ENCODE peak calls at places on chromosomes 3 and 15, in four cellular contexts. R is HEK293T; T is A172; S is stimulated activated CD8-positive, alpha-beta memory T cell treated with anti-CD3 and anti-CD28 coated beads, Interleukin-7, amount 100 ng/mL, for 1 hour. B is an unnamed sample.

GRCh38 chr3:65846936-65847335 is 191.8 kb downstream of the MAGI1 start:
- DNase-seq in R (no peak), T (no peak), S (no peak), B (no peak)

GRCh38 chr15:91555307-91555706 is 298.2 kb upstream of the SLCO3A1 start:
- DNase-seq in R (no peak), T (no peak), S (no peak), B (no peak)

GRCh38 chr3:23203651-23204111 is 554 bp downstream of the UBE2E2 start:
- DNase-seq in S (no peak), T (peak), R (peak), B (peak)

GRCh38 chr15:41566121-41566885 is 7.3 kb downstream of the TYRO3 start:
- DNase-seq in R (no peak), S (no peak), T (no peak), B (no peak)

GRCh38 chr3:50203113-50203852 is 1.8 kb upstream of the SLC38A3 start:
- DNase-seq in T (no peak), S (no peak), R (no peak), B (no peak)

GRCh38 chr3:194504146-194504545 is 17.3 kb upstream of the ATP13A3 start:
- DNase-seq in S (no peak), R (no peak), T (no peak), B (no peak)

GRCh38 chr3:196969001-196969659 is 497 bp upstream of the PIGZ start:
- DNase-seq in R (peak), T (no peak), S (peak), B (no peak)

GRCh38 chr3:166688665-166689064 is 691.4 kb downstream of the ZBBX start:
- DNase-seq in S (no peak), T (peak), R (no peak), B (no peak)

GRCh38 chr3:150309557-150309956 is 98.5 kb upstream of the TSC22D2 start:
- DNase-seq in T (peak), R (no peak), S (no peak), B (no peak)

GRCh38 chr15:25501828-25502446 is 63.1 kb upstream of the UBE3A start:
- DNase-seq in R (no peak), T (peak), S (no peak), B (peak)

GRCh38 chr15:28994830-28995180 is 109.0 kb downstream of the APBA2 start:
- DNase-seq in R (no peak), T (no peak), S (no peak), B (no peak)

GRCh38 chr3:73618461-73618860 is 6.3 kb downstream of the PDZRN3 start:
- DNase-seq in S (no peak), T (no peak), R (no peak), B (no peak)

GRCh38 chr3:71690222-71690821 is 34.9 kb downstream of the EIF4E3 start:
- DNase-seq in R (no peak), S (no peak), T (peak), B (peak)

GRCh38 chr3:183061431-183062172 is 37.7 kb downstream of the MCCC1 start:
- DNase-seq in T (no peak), S (no peak), R (no peak), B (no peak)

GRCh38 chr3:101574388-101575156 is 592 bp downstream of the PCNP start:
- DNase-seq in T (peak), S (no peak), R (peak), B (peak)

GRCh38 chr3:60047426-60048200 is 997.8 kb upstream of the CFAP20DC start:
- DNase-seq in S (no peak), R (no peak), T (no peak), B (no peak)

GRCh38 chr3:62761711-62762110 is 113.5 kb downstream of the CADPS start:
- DNase-seq in T (no peak), R (no peak), S (no peak), B (no peak)

GRCh38 chr3:37475435-37475834 is 301.1 kb upstream of the LRRFIP2 start:
- DNase-seq in S (no peak), R (no peak), T (no peak), B (no peak)

GRCh38 chr15:55401786-55402246 is 6.3 kb downstream of the CCPG1 start:
- DNase-seq in S (no peak), R (no peak), T (no peak), B (no peak)

GRCh38 chr15:58805095-58805494 is 34.0 kb downstream of the MINDY2 start:
- DNase-seq in S (no peak), R (no peak), T (no peak), B (no peak)

GRCh38 chr3:24450142-24450932 is 44.3 kb downstream of the THRB start:
- DNase-seq in T (no peak), R (no peak), S (no peak), B (no peak)

GRCh38 chr15:83848315-83849050 is 194.6 kb downstream of the ADAMTSL3 start:
- DNase-seq in T (peak), S (no peak), R (no peak), B (no peak)

GRCh38 chr3:171092467-171092911 is 66.0 kb upstream of the SLC2A2 start:
- DNase-seq in S (no peak), R (no peak), T (no peak), B (no peak)

GRCh38 chr3:14256046-14256445 is 77.4 kb downstream of the LSM3 start:
- DNase-seq in S (no peak), R (no peak), T (no peak), B (no peak)

B was measured in ELF-1.